ENCODE peak calls at places on chromosomes 7 and 10, in nine cellular contexts. One of them, this sample, is unnamed.

GRCh38 chr10:93352638-93353383 is 129.3 kb downstream of the MYOF start:
- DNase-seq in stimulated activated CD4-positive, alpha-beta T cell treated with anti-CD3 and anti-CD28 coated beads, Interleukin-1b, Interleukin-23, amount 100 ng/mL, for 1 hour: no peak
- DNase-seq in CD14-positive monocyte: no peak
- DNase-seq in upper lobe of right lung: no peak
- DNase-seq in NCI-H526 treated with DMSO at 0.1 percent for 48 hours: peak
- DNase-seq in stomach: no peak
- DNase-seq in ecto neural progenitor cell: no peak
- DNase-seq in H54: peak
- DNase-seq in Kasumi-1: peak
- DNase-seq in this sample: no peak

GRCh38 chr10:78687616-78688015 is 381.1 kb upstream of the ZMIZ1 start:
- DNase-seq in ecto neural progenitor cell: no peak
- DNase-seq in CD14-positive monocyte: no peak
- DNase-seq in stimulated activated CD4-positive, alpha-beta T cell treated with anti-CD3 and anti-CD28 coated beads, Interleukin-1b, Interleukin-23, amount 100 ng/mL, for 1 hour: no peak
- DNase-seq in NCI-H526 treated with DMSO at 0.1 percent for 48 hours: no peak
- DNase-seq in stomach: no peak
- DNase-seq in H54: no peak
- DNase-seq in upper lobe of right lung: no peak
- DNase-seq in Kasumi-1: no peak
- DNase-seq in this sample: no peak

GRCh38 chr10:70801854-70802253 is 13.9 kb upstream of the SGPL1 start:
- DNase-seq in ecto neural progenitor cell: no peak
- DNase-seq in Kasumi-1: no peak
- DNase-seq in H54: no peak
- DNase-seq in upper lobe of right lung: no peak
- DNase-seq in CD14-positive monocyte: no peak
- DNase-seq in stomach: no peak
- DNase-seq in stimulated activated CD4-positive, alpha-beta T cell treated with anti-CD3 and anti-CD28 coated beads, Interleukin-1b, Interleukin-23, amount 100 ng/mL, for 1 hour: no peak
- DNase-seq in NCI-H526 treated with DMSO at 0.1 percent for 48 hours: no peak
- DNase-seq in this sample: no peak

GRCh38 chr7:16205481-16205880 is 215.9 kb downstream of the CRPPA start:
- DNase-seq in stimulated activated CD4-positive, alpha-beta T cell treated with anti-CD3 and anti-CD28 coated beads, Interleukin-1b, Interleukin-23, amount 100 ng/mL, for 1 hour: no peak
- DNase-seq in upper lobe of right lung: no peak
- DNase-seq in NCI-H526 treated with DMSO at 0.1 percent for 48 hours: no peak
- DNase-seq in Kasumi-1: no peak
- DNase-seq in ecto neural progenitor cell: no peak
- DNase-seq in H54: no peak
- DNase-seq in stomach: no peak
- DNase-seq in CD14-positive monocyte: no peak
- DNase-seq in this sample: no peak

GRCh38 chr10:3889961-3890522 is 105.0 kb upstream of the KLF6 start:
- DNase-seq in CD14-positive monocyte: no peak
- DNase-seq in stomach: no peak
- DNase-seq in Kasumi-1: no peak
- DNase-seq in H54: no peak
- DNase-seq in stimulated activated CD4-positive, alpha-beta T cell treated with anti-CD3 and anti-CD28 coated beads, Interleukin-1b, Interleukin-23, amount 100 ng/mL, for 1 hour: no peak
- DNase-seq in ecto neural progenitor cell: no peak
- DNase-seq in NCI-H526 treated with DMSO at 0.1 percent for 48 hours: no peak
- DNase-seq in upper lobe of right lung: no peak
- DNase-seq in this sample: no peak

GRCh38 chr10:97861351-97861750 is 11.7 kb downstream of the GOLGA7B start:
- DNase-seq in H54: peak
- DNase-seq in stimulated activated CD4-positive, alpha-beta T cell treated with anti-CD3 and anti-CD28 coated beads, Interleukin-1b, Interleukin-23, amount 100 ng/mL, for 1 hour: no peak
- DNase-seq in NCI-H526 treated with DMSO at 0.1 percent for 48 hours: no peak
- DNase-seq in stomach: no peak
- DNase-seq in upper lobe of right lung: no peak
- DNase-seq in CD14-positive monocyte: peak
- DNase-seq in ecto neural progenitor cell: no peak
- DNase-seq in Kasumi-1: peak
- DNase-seq in this sample: no peak

GRCh38 chr10:119597405-119598186 is 832 bp upstream of the TIAL1 start:
- DNase-seq in stomach: no peak
- DNase-seq in Kasumi-1: peak
- DNase-seq in NCI-H526 treated with DMSO at 0.1 percent for 48 hours: peak
- DNase-seq in CD14-positive monocyte: no peak
- DNase-seq in ecto neural progenitor cell: no peak
- DNase-seq in H54: no peak
- DNase-seq in stimulated activated CD4-positive, alpha-beta T cell treated with anti-CD3 and anti-CD28 coated beads, Interleukin-1b, Interleukin-23, amount 100 ng/mL, for 1 hour: no peak
- DNase-seq in upper lobe of right lung: no peak
- DNase-seq in this sample: no peak

GRCh38 chr10:7697304-7697822 is 5.8 kb upstream of the ITIH2 start:
- DNase-seq in CD14-positive monocyte: no peak
- DNase-seq in stimulated activated CD4-positive, alpha-beta T cell treated with anti-CD3 and anti-CD28 coated beads, Interleukin-1b, Interleukin-23, amount 100 ng/mL, for 1 hour: no peak
- DNase-seq in ecto neural progenitor cell: no peak
- DNase-seq in upper lobe of right lung: no peak
- DNase-seq in H54: no peak
- DNase-seq in stomach: no peak
- DNase-seq in NCI-H526 treated with DMSO at 0.1 percent for 48 hours: no peak
- DNase-seq in Kasumi-1: no peak
- DNase-seq in this sample: no peak

GRCh38 chr7:75843470-75844116 is 30.0 kb upstream of the CCL24 start:
- DNase-seq in CD14-positive monocyte: no peak
- DNase-seq in H54: no peak
- DNase-seq in NCI-H526 treated with DMSO at 0.1 percent for 48 hours: no peak
- DNase-seq in stimulated activated CD4-positive, alpha-beta T cell treated with anti-CD3 and anti-CD28 coated beads, Interleukin-1b, Interleukin-23, amount 100 ng/mL, for 1 hour: no peak
- DNase-seq in ecto neural progenitor cell: no peak
- DNase-seq in stomach: no peak
- DNase-seq in upper lobe of right lung: no peak
- DNase-seq in Kasumi-1: no peak
- DNase-seq in this sample: no peak

GRCh38 chr10:125531470-125531869 is 151.5 kb downstream of the TEX36 start:
- DNase-seq in CD14-positive monocyte: no peak
- DNase-seq in Kasumi-1: no peak
- DNase-seq in ecto neural progenitor cell: no peak
- DNase-seq in H54: no peak
- DNase-seq in NCI-H526 treated with DMSO at 0.1 percent for 48 hours: no peak
- DNase-seq in upper lobe of right lung: no peak
- DNase-seq in stimulated activated CD4-positive, alpha-beta T cell treated with anti-CD3 and anti-CD28 coated beads, Interleukin-1b, Interleukin-23, amount 100 ng/mL, for 1 hour: no peak
- DNase-seq in stomach: no peak
- DNase-seq in this sample: no peak

GRCh38 chr7:85730016-85730415 is 543.2 kb upstream of the SEMA3D start:
- DNase-seq in CD14-positive monocyte: no peak
- DNase-seq in stomach: no peak
- DNase-seq in upper lobe of right lung: no peak
- DNase-seq in NCI-H526 treated with DMSO at 0.1 percent for 48 hours: no peak
- DNase-seq in Kasumi-1: no peak
- DNase-seq in H54: no peak
- DNase-seq in ecto neural progenitor cell: no peak
- DNase-seq in stimulated activated CD4-positive, alpha-beta T cell treated with anti-CD3 and anti-CD28 coated beads, Interleukin-1b, Interleukin-23, amount 100 ng/mL, for 1 hour: no peak
- DNase-seq in this sample: no peak

GRCh38 chr10:43731486-43731885 is 82.8 kb upstream of the ZNF32 start:
- DNase-seq in H54: no peak
- DNase-seq in ecto neural progenitor cell: no peak
- DNase-seq in stomach: no peak
- DNase-seq in NCI-H526 treated with DMSO at 0.1 percent for 48 hours: no peak
- DNase-seq in stimulated activated CD4-positive, alpha-beta T cell treated with anti-CD3 and anti-CD28 coated beads, Interleukin-1b, Interleukin-23, amount 100 ng/mL, for 1 hour: no peak
- DNase-seq in upper lobe of right lung: no peak
- DNase-seq in CD14-positive monocyte: no peak
- DNase-seq in Kasumi-1: peak
- DNase-seq in this sample: no peak

GRCh38 chr7:47490501-47491265 is 91.2 kb downstream of the TNS3 start:
- DNase-seq in stomach: no peak
- DNase-seq in Kasumi-1: no peak
- DNase-seq in ecto neural progenitor cell: no peak
- DNase-seq in upper lobe of right lung: no peak
- DNase-seq in H54: no peak
- DNase-seq in CD14-positive monocyte: peak
- DNase-seq in NCI-H526 treated with DMSO at 0.1 percent for 48 hours: no peak
- DNase-seq in stimulated activated CD4-positive, alpha-beta T cell treated with anti-CD3 and anti-CD28 coated beads, Interleukin-1b, Interleukin-23, amount 100 ng/mL, for 1 hour: no peak
- DNase-seq in this sample: no peak

GRCh38 chr7:65983965-65984654 is 2.1 kb upstream of the GUSB start:
- DNase-seq in ecto neural progenitor cell: no peak
- DNase-seq in Kasumi-1: no peak
- DNase-seq in stimulated activated CD4-positive, alpha-beta T cell treated with anti-CD3 and anti-CD28 coated beads, Interleukin-1b, Interleukin-23, amount 100 ng/mL, for 1 hour: no peak
- DNase-seq in H54: peak
- DNase-seq in CD14-positive monocyte: no peak
- DNase-seq in NCI-H526 treated with DMSO at 0.1 percent for 48 hours: no peak
- DNase-seq in upper lobe of right lung: peak
- DNase-seq in stomach: no peak
- DNase-seq in this sample: no peak

GRCh38 chr7:112266595-112267270 is 60.2 kb downstream of the ZNF277 start:
- DNase-seq in CD14-positive monocyte: no peak
- DNase-seq in NCI-H526 treated with DMSO at 0.1 percent for 48 hours: no peak
- DNase-seq in stomach: no peak
- DNase-seq in H54: no peak
- DNase-seq in stimulated activated CD4-positive, alpha-beta T cell treated with anti-CD3 and anti-CD28 coated beads, Interleukin-1b, Interleukin-23, amount 100 ng/mL, for 1 hour: no peak
- DNase-seq in upper lobe of right lung: no peak
- DNase-seq in ecto neural progenitor cell: no peak
- DNase-seq in Kasumi-1: no peak
- DNase-seq in this sample: no peak

GRCh38 chr10:103193107-103193819 is at the start of gene NT5C2:
- DNase-seq in upper lobe of right lung: peak
- DNase-seq in Kasumi-1: peak
- DNase-seq in ecto neural progenitor cell: peak
- DNase-seq in NCI-H526 treated with DMSO at 0.1 percent for 48 hours: peak
- DNase-seq in CD14-positive monocyte: peak
- DNase-seq in H54: peak
- DNase-seq in stimulated activated CD4-positive, alpha-beta T cell treated with anti-CD3 and anti-CD28 coated beads, Interleukin-1b, Interleukin-23, amount 100 ng/mL, for 1 hour: peak
- DNase-seq in stomach: peak
- DNase-seq in this sample: peak

GRCh38 chr7:133931053-133931452 is 196.1 kb upstream of the LRGUK start:
- DNase-seq in Kasumi-1: no peak
- DNase-seq in ecto neural progenitor cell: no peak
- DNase-seq in CD14-positive monocyte: no peak
- DNase-seq in H54: no peak
- DNase-seq in stomach: no peak
- DNase-seq in stimulated activated CD4-positive, alpha-beta T cell treated with anti-CD3 and anti-CD28 coated beads, Interleukin-1b, Interleukin-23, amount 100 ng/mL, for 1 hour: no peak
- DNase-seq in NCI-H526 treated with DMSO at 0.1 percent for 48 hours: no peak
- DNase-seq in upper lobe of right lung: no peak
- DNase-seq in this sample: no peak

GRCh38 chr10:104339469-104340098 is 1.3 kb upstream of the ITPRIP start:
- DNase-seq in H54: no peak
- DNase-seq in upper lobe of right lung: no peak
- DNase-seq in stimulated activated CD4-positive, alpha-beta T cell treated with anti-CD3 and anti-CD28 coated beads, Interleukin-1b, Interleukin-23, amount 100 ng/mL, for 1 hour: no peak
- DNase-seq in ecto neural progenitor cell: no peak
- DNase-seq in NCI-H526 treated with DMSO at 0.1 percent for 48 hours: no peak
- DNase-seq in CD14-positive monocyte: peak
- DNase-seq in stomach: peak
- DNase-seq in Kasumi-1: no peak
- DNase-seq in this sample: no peak

GRCh38 chr10:121928528-121928884 is 675 bp upstream of the ATE1 start:
- DNase-seq in Kasumi-1: no peak
- DNase-seq in NCI-H526 treated with DMSO at 0.1 percent for 48 hours: no peak
- DNase-seq in H54: no peak
- DNase-seq in stomach: peak
- DNase-seq in stimulated activated CD4-positive, alpha-beta T cell treated with anti-CD3 and anti-CD28 coated beads, Interleukin-1b, Interleukin-23, amount 100 ng/mL, for 1 hour: no peak
- DNase-seq in CD14-positive monocyte: no peak
- DNase-seq in upper lobe of right lung: no peak
- DNase-seq in ecto neural progenitor cell: no peak
- DNase-seq in this sample: no peak

GRCh38 chr10:114110174-114110972 is 63.6 kb downstream of the CCDC186 start:
- DNase-seq in ecto neural progenitor cell: no peak
- DNase-seq in stimulated activated CD4-positive, alpha-beta T cell treated with anti-CD3 and anti-CD28 coated beads, Interleukin-1b, Interleukin-23, amount 100 ng/mL, for 1 hour: no peak
- DNase-seq in Kasumi-1: peak
- DNase-seq in stomach: no peak
- DNase-seq in H54: no peak
- DNase-seq in NCI-H526 treated with DMSO at 0.1 percent for 48 hours: no peak
- DNase-seq in CD14-positive monocyte: no peak
- DNase-seq in upper lobe of right lung: no peak
- DNase-seq in this sample: no peak

GRCh38 chr7:157676456-157677255 is 339.9 kb downstream of the DNAJB6 start:
- DNase-seq in stomach: no peak
- DNase-seq in NCI-H526 treated with DMSO at 0.1 percent for 48 hours: no peak
- DNase-seq in H54: no peak
- DNase-seq in Kasumi-1: peak
- DNase-seq in CD14-positive monocyte: peak
- DNase-seq in ecto neural progenitor cell: peak
- DNase-seq in upper lobe of right lung: no peak
- DNase-seq in stimulated activated CD4-positive, alpha-beta T cell treated with anti-CD3 and anti-CD28 coated beads, Interleukin-1b, Interleukin-23, amount 100 ng/mL, for 1 hour: no peak
- DNase-seq in this sample: no peak

This sample was measured in activated naive CD4-positive, alpha-beta T cell.